ENCODE peak calls at places on chromosomes 7 and 10, in eight cellular contexts. X, E, G, W, D, U, Y and B are unnamed samples.

GRCh38 chr7:73983437-73984164 is 44.4 kb upstream of the ELN start:
- DNase-seq in X (no peak), E (no peak), G (no peak), W (no peak), D (no peak), U (no peak), Y (no peak), B (no peak)

GRCh38 chr7:135960709-135961451 is 16.3 kb downstream of the MTPN start:
- DNase-seq in X (no peak), E (no peak), G (no peak), W (no peak), D (no peak), U (no peak), Y (no peak), B (no peak)

GRCh38 chr10:132566892-132567291 is 29.3 kb downstream of the INPP5A start:
- DNase-seq in X (no peak), E (no peak), G (no peak), W (no peak), D (no peak), U (no peak), Y (no peak), B (no peak)

GRCh38 chr7:36707922-36708321 is 16.4 kb downstream of the AOAH start:
- DNase-seq in X (no peak), E (no peak), G (no peak), W (no peak), D (no peak), U (no peak), Y (no peak), B (no peak)

GRCh38 chr10:12656518-12657142 is 307.3 kb downstream of the CAMK1D start:
- DNase-seq in X (peak), E (no peak), G (peak), W (no peak), D (peak), U (no peak), Y (peak), B (peak)

GRCh38 chr7:34523233-34523918 is 134.6 kb upstream of the NPSR1 start:
- DNase-seq in X (peak), E (no peak), G (peak), W (no peak), D (peak), U (no peak), Y (peak), B (no peak)

GRCh38 chr10:52447931-52448353 is 133.9 kb downstream of the DKK1 start:
- DNase-seq in X (peak), E (no peak), G (no peak), W (no peak), D (no peak), U (no peak), Y (peak), B (peak)

GRCh38 chr10:33241351-33241750 is 93.1 kb downstream of the NRP1 start:
- DNase-seq in X (peak), E (no peak), G (no peak), W (no peak), D (no peak), U (no peak), Y (no peak), B (peak)

GRCh38 chr7:22251284-22251683 is 105.7 kb downstream of the RAPGEF5 start:
- DNase-seq in X (no peak), E (no peak), G (no peak), W (no peak), D (no peak), U (no peak), Y (no peak), B (no peak)

GRCh38 chr10:98255146-98255877 is 12.7 kb downstream of the LOXL4 start:
- DNase-seq in X (no peak), E (no peak), G (no peak), W (no peak), D (no peak), U (no peak), Y (no peak), B (no peak)

DNA sequence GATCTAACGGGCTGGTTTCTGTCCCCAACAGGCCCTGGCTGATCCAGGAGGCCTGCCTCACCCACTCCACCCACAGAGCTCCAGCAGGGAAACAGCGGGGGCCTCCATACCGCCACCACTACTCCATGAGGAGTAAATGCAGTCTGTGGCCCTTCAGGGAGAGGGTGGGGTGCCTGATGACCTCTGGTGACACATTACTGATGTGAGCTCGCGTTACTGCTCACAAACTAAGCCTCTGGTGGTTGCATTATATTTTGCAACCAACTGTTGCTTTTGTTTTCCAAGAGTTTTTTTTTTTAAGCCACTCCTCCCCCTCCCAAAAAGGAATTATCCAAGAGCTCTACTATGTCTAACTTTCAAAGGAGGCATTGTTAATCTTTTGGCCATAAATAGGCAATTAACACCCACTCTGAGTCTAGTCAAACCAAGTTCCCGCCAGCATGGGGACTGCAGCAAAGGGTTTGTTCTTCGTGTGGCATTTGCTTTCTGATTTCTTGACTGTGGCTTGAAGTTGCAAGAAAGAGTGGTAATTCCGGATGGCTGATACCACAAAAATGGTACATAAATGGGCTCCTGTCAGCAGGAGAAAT is 72.6 kb downstream of the FAM53B start:
- DNase-seq in X (peak), E (no peak), G (no peak), W (no peak), D (peak), U (no peak), Y (peak), B (peak)
- TF ChIP-seq CTCF in X (no peak), E (no peak), G (peak), W (no peak), D (no peak), U (peak), Y (peak), B (no peak)

DNA sequence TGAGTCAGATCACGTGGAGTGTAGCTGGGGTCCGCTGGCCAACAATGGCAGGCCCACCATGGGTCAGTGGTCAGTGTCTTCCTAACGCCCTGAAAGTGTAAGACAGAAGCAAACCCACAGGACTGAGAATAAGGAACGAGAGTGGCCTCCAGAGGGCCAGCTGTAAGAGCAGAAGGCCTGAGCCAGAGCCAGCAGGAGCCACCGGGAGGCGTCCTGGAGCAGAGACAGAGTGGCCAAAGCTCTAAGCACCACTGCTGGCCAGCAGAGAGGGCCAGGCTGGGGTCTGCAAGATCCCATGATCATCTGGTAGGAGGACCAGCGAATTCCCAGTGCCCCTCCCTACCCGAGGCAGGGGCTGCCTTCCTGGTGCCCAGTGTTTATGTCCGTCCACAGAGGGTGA is 9.2 kb downstream of the CCDC201 start:
- DNase-seq in X (peak), E (no peak), G (no peak), W (no peak), D (no peak), U (no peak), Y (no peak), B (no peak)
- TF ChIP-seq CTCF in X (peak), E (no peak), G (peak), W (no peak), D (no peak), U (no peak), Y (peak), B (no peak)

GRCh38 chr7:31819031-31819430 is 132.0 kb downstream of the PPP1R17 start:
- DNase-seq in X (no peak), E (no peak), G (no peak), W (no peak), D (no peak), U (no peak), Y (no peak), B (no peak)

GRCh38 chr7:31816810-31817209 is 129.8 kb downstream of the PPP1R17 start:
- DNase-seq in X (no peak), E (no peak), G (no peak), W (no peak), D (no peak), U (no peak), Y (no peak), B (no peak)

GRCh38 chr7:31815796-31816195 is 128.8 kb downstream of the PPP1R17 start:
- DNase-seq in X (no peak), E (no peak), G (peak), W (no peak), D (no peak), U (no peak), Y (no peak), B (no peak)

GRCh38 chr7:31811650-31812461 is 124.8 kb downstream of the PPP1R17 start:
- DNase-seq in X (no peak), E (no peak), G (no peak), W (no peak), D (peak), U (no peak), Y (peak), B (peak)

GRCh38 chr7:31814187-31814586 is 127.2 kb downstream of the PPP1R17 start:
- DNase-seq in X (peak), E (no peak), G (peak), W (no peak), D (peak), U (no peak), Y (peak), B (peak)
- TF ChIP-seq CTCF in X (peak), E (no peak), G (peak), W (no peak), D (peak), U (no peak), Y (peak), B (no peak)

GRCh38 chr7:12154119-12154518 is 57.0 kb upstream of the TMEM106B start:
- DNase-seq in X (no peak), E (no peak), G (no peak), W (no peak), D (no peak), U (no peak), Y (no peak), B (no peak)

GRCh38 chr7:12162420-12163113 is 48.5 kb upstream of the TMEM106B start:
- DNase-seq in X (peak), E (no peak), G (peak), W (no peak), D (peak), U (no peak), Y (peak), B (peak)

GRCh38 chr7:12158334-12159060 is 52.6 kb upstream of the TMEM106B start:
- DNase-seq in X (peak), E (no peak), G (peak), W (no peak), D (peak), U (no peak), Y (no peak), B (peak)

GRCh38 chr7:12161146-12161545 is 49.9 kb upstream of the TMEM106B start:
- DNase-seq in X (no peak), E (no peak), G (no peak), W (no peak), D (no peak), U (no peak), Y (no peak), B (peak)

GRCh38 chr7:12157517-12157916 is 53.6 kb upstream of the TMEM106B start:
- DNase-seq in X (no peak), E (no peak), G (no peak), W (no peak), D (no peak), U (no peak), Y (no peak), B (no peak)
- TF ChIP-seq CTCF in X (no peak), E (no peak), G (no peak), W (no peak), D (no peak), U (no peak), Y (no peak), B (no peak)

GRCh38 chr7:665251-665650 is 61.2 kb upstream of the DNAAF5 start:
- DNase-seq in X (peak), E (no peak), G (peak), W (no peak), D (no peak), U (no peak), Y (peak), B (peak)
- TF ChIP-seq CTCF in X (no peak), E (no peak), G (no peak), W (no peak), D (no peak), U (no peak), Y (no peak), B (no peak)

GRCh38 chr10:103870503-103870902 is 15.1 kb upstream of the SH3PXD2A start:
- DNase-seq in X (peak), E (no peak), G (no peak), W (no peak), D (peak), U (no peak), Y (peak), B (no peak)
- TF ChIP-seq CTCF in X (peak), E (no peak), G (peak), W (no peak), D (no peak), U (no peak), Y (peak), B (no peak)

DNA sequence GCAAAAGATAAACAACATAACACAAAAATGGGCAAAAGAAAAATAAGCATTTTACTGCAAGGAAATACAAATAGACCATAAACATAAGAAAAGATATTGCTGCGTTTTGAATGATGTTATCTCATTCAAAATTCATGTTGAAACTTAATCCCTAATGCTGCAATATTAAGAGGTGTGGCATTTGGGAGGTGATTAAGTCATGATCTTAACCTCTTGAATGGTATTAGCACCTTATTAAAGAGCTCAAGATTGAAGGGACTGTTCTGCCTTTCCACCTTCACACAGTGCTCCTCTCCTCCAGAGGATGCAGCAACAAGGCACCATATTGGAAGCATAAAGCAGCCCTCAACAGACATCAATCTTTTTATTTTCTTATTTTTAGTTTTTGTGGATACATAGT is 12.4 kb upstream of the TNKS2 start:
- DNase-seq in X (no peak), E (no peak), G (no peak), W (no peak), D (no peak), U (no peak), Y (no peak), B (no peak)
- TF ChIP-seq CTCF in X (no peak), E (no peak), G (no peak), W (no peak), D (no peak), U (no peak), Y (no peak), B (no peak)

GRCh38 chr10:4515711-4516110 is 310.3 kb upstream of the AKR1E2 start:
- DNase-seq in X (no peak), E (no peak), G (no peak), W (no peak), D (no peak), U (no peak), Y (no peak), B (no peak)

GRCh38 chr10:4511559-4511958 is 314.4 kb upstream of the AKR1E2 start:
- DNase-seq in X (no peak), E (no peak), G (no peak), W (no peak), D (no peak), U (no peak), Y (peak), B (no peak)

GRCh38 chr10:4514445-4515108 is 311.4 kb upstream of the AKR1E2 start:
- DNase-seq in X (no peak), E (no peak), G (no peak), W (peak), D (no peak), U (peak), Y (peak), B (no peak)

GRCh38 chr10:4509405-4509804 is 316.6 kb upstream of the AKR1E2 start:
- DNase-seq in X (no peak), E (no peak), G (no peak), W (no peak), D (no peak), U (no peak), Y (no peak), B (no peak)

GRCh38 chr10:4512557-4513286 is 313.3 kb upstream of the AKR1E2 start:
- DNase-seq in X (peak), E (no peak), G (peak), W (peak), D (peak), U (peak), Y (peak), B (peak)
- TF ChIP-seq CTCF in X (peak), E (no peak), G (peak), W (peak), D (peak), U (peak), Y (peak), B (peak)

GRCh38 chr7:4100148-4100547 is 581.9 kb upstream of the FOXK1 start:
- DNase-seq in X (no peak), E (no peak), G (no peak), W (no peak), D (no peak), U (no peak), Y (no peak), B (no peak)

GRCh38 chr7:4099651-4100050 is 582.4 kb upstream of the FOXK1 start:
- DNase-seq in X (no peak), E (no peak), G (no peak), W (no peak), D (no peak), U (no peak), Y (no peak), B (no peak)

GRCh38 chr7:4102231-4102841 is 579.8 kb upstream of the FOXK1 start:
- DNase-seq in X (no peak), E (no peak), G (no peak), W (no peak), D (no peak), U (no peak), Y (no peak), B (no peak)

GRCh38 chr7:4100691-4101090 is 581.4 kb upstream of the FOXK1 start:
- DNase-seq in X (no peak), E (no peak), G (no peak), W (no peak), D (no peak), U (no peak), Y (no peak), B (no peak)

GRCh38 chr7:4103352-4104091 is 578.6 kb upstream of the FOXK1 start:
- DNase-seq in X (peak), E (no peak), G (peak), W (no peak), D (peak), U (no peak), Y (no peak), B (peak)
- TF ChIP-seq CTCF in X (no peak), E (peak), G (no peak), W (no peak), D (no peak), U (peak), Y (no peak), B (peak)